ENCODE peak calls at places on chromosomes 12 and 14, in six cellular contexts. M is GM20000, A is lower lobe of right lung, N is cardiac fibroblast, E is right lobe of liver, D is GOT3. S is an unnamed sample.
A peak's percentile ranks its signal among the peaks of the same experiment; 100 is the strongest.

GRCh38 chr14:77988966-77989365 is 181.2 kb upstream of the NRXN3 start:
- DNase-seq in M (no peak), A (no peak), N (peak; percentile 77), E (no peak), D (peak; percentile 24), S (no peak)

GRCh38 chr12:65935906-65936528 is 111.7 kb downstream of the HMGA2 start:
- DNase-seq in M (no peak), A (no peak), N (peak; percentile 70), E (no peak), D (no peak), S (no peak)

GRCh38 chr12:122282066-122282465 is 15.8 kb upstream of the VPS33A start:
- DNase-seq in M (no peak), A (no peak), N (peak; percentile 83), E (no peak), D (no peak), S (no peak)

GRCh38 chr12:26108915-26109314 is 15.9 kb downstream of the BHLHE41 start:
- DNase-seq in M (no peak), A (no peak), N (no peak), E (no peak), D (no peak), S (no peak)

GRCh38 chr14:24392327-24393098 is 6.3 kb upstream of the NYNRIN start:
- DNase-seq in M (no peak), A (no peak), N (peak; percentile 79), E (no peak), D (no peak), S (no peak)

GRCh38 chr12:95418142-95418541 is 55.8 kb upstream of the METAP2 start:
- DNase-seq in M (no peak), A (no peak), N (no peak), E (no peak), D (no peak), S (no peak)

GRCh38 chr12:30913323-30913722 is 13.2 kb upstream of the TSPAN11 start:
- DNase-seq in M (no peak), A (no peak), N (no peak), E (no peak), D (no peak), S (no peak)

GRCh38 chr14:85528882-85529585 is 910 bp upstream of the FLRT2 start:
- DNase-seq in M (no peak), A (peak; percentile 13), N (peak; percentile 87), E (no peak), D (no peak), S (no peak)

GRCh38 chr12:4477133-4477532 is 31.5 kb upstream of the FGF6 start:
- DNase-seq in M (no peak), A (no peak), N (no peak), E (no peak), D (no peak), S (no peak)

GRCh38 chr14:77144412-77145115 is 3.0 kb upstream of the ZDHHC22 start:
- DNase-seq in M (no peak), A (no peak), N (no peak), E (no peak), D (no peak), S (no peak)

GRCh38 chr12:38157933-38158401 is 158.6 kb upstream of the ALG10B start:
- DNase-seq in M (no peak), A (no peak), N (no peak), E (no peak), D (no peak), S (no peak)

GRCh38 chr12:112170971-112171596 is 45.7 kb downstream of the TRAFD1 start:
- DNase-seq in M (no peak), A (no peak), N (no peak), E (no peak), D (no peak), S (no peak)

GRCh38 chr12:6547566-6547965 is 8.3 kb downstream of the IFFO1 start:
- DNase-seq in M (no peak), A (no peak), N (no peak), E (no peak), D (no peak), S (no peak)

GRCh38 chr14:66009104-66009503 is 477.1 kb upstream of the CCDC196 start:
- DNase-seq in M (no peak), A (no peak), N (peak; percentile 71), E (no peak), D (no peak), S (no peak)

GRCh38 chr12:13099910-13100609 is 3.4 kb downstream of the GSG1 start:
- DNase-seq in M (no peak), A (no peak), N (no peak), E (no peak), D (no peak), S (no peak)

GRCh38 chr14:59189281-59189821 is 884 bp downstream of the DAAM1 start:
- DNase-seq in M (peak; percentile 30), A (peak; percentile 51), N (peak; percentile 35), E (peak; percentile 52), D (no peak), S (peak; percentile 26)

GRCh38 chr14:94009767-94010166 is 12.7 kb downstream of the CCDC197 start:
- DNase-seq in M (peak; percentile 63), A (no peak), N (peak; percentile 56), E (no peak), D (no peak), S (no peak)

GRCh38 chr12:123723765-123724164 is 11.6 kb downstream of the ATP6V0A2 start:
- DNase-seq in M (peak; percentile 39), A (no peak), N (no peak), E (no peak), D (no peak), S (no peak)

GRCh38 chr12:84502907-84503787 is 409.5 kb downstream of the SLC6A15 start:
- DNase-seq in M (peak; percentile 39), A (no peak), N (peak; percentile 67), E (no peak), D (no peak), S (no peak)

GRCh38 chr12:132554857-132555630 is 55.3 kb downstream of the LRCOL1 start:
- DNase-seq in M (no peak), A (no peak), N (no peak), E (no peak), D (no peak), S (peak; percentile 52)

GRCh38 chr14:38042356-38042755 is 165.3 kb upstream of the SSTR1 start:
- DNase-seq in M (no peak), A (no peak), N (peak; percentile 41), E (no peak), D (peak; percentile 2), S (no peak)